ENCODE peak calls at places on chromosomes 2 and 18, in four cellular contexts. K, T, Q and P are unnamed samples.

GRCh38 chr2:178072383-178073301 is at the start of gene PDE11A:
- DNase-seq in K (peak), T (peak), Q (peak), P (peak)

GRCh38 chr18:35241523-35241804 is 630 bp downstream of the ZNF397 start:
- DNase-seq in K (no peak), T (no peak), Q (no peak), P (no peak)

GRCh38 chr2:9773905-9774239 is 69.4 kb upstream of the TAF1B start:
- DNase-seq in K (no peak), T (no peak), Q (no peak), P (no peak)

GRCh38 chr2:29251406-29251805 is 136.2 kb downstream of the CLIP4 start:
- DNase-seq in K (no peak), T (no peak), Q (no peak), P (no peak)

GRCh38 chr18:61738488-61738887 is 154.3 kb downstream of the RNF152 start:
- DNase-seq in K (peak), T (no peak), Q (peak), P (no peak)

GRCh38 chr2:133579295-133579694 is 11.0 kb upstream of the NCKAP5 start:
- DNase-seq in K (peak), T (no peak), Q (peak), P (no peak)

GRCh38 chr2:100783986-100784385 is 36.0 kb upstream of the NPAS2 start:
- DNase-seq in K (no peak), T (no peak), Q (peak), P (no peak)

GRCh38 chr18:49976810-49977209 is 163.5 kb upstream of the ACAA2 start:
- DNase-seq in K (no peak), T (no peak), Q (no peak), P (no peak)

GRCh38 chr18:70046796-70047195 is 99.1 kb upstream of the CD226 start:
- DNase-seq in K (no peak), T (no peak), Q (no peak), P (no peak)

GRCh38 chr2:25044011-25044410 is 2.1 kb downstream of the EFR3B start:
- DNase-seq in K (no peak), T (no peak), Q (no peak), P (no peak)

GRCh38 chr2:97983698-97984097 is 12.1 kb downstream of the TMEM131 start:
- DNase-seq in K (no peak), T (no peak), Q (no peak), P (no peak)

GRCh38 chr18:49041677-49042570 is 91.2 kb upstream of the SMAD7 start:
- DNase-seq in K (peak), T (no peak), Q (peak), P (no peak)

GRCh38 chr18:70578480-70578879 is 289.6 kb downstream of the SOCS6 start:
- DNase-seq in K (no peak), T (no peak), Q (no peak), P (no peak)

GRCh38 chr2:201746551-201746950 is 34.2 kb downstream of the ALS2 start:
- DNase-seq in K (no peak), T (no peak), Q (no peak), P (no peak)